ENCODE peak calls at places on chromosomes 13 and 19, in four cellular contexts. O is WTC11, G is K562, L is HepG2. S is an unnamed sample.

GRCh38 chr19:49758292-49758691 is 4.8 kb downstream of the TSKS start:
- DNase-seq in O (no peak), G (no peak), L (no peak), S (peak)

GRCh38 chr19:15551183-15552004 is 43.1 kb downstream of the CYP4F22 start:
- DNase-seq in O (peak), G (peak), L (peak), S (peak)

GRCh38 chr19:30824809-30825208 is 452.6 kb downstream of the ZNF536 start:
- DNase-seq in O (no peak), G (no peak), L (no peak), S (no peak)

GRCh38 chr13:30792257-30793000 is 57.1 kb downstream of the ALOX5AP start:
- DNase-seq in O (no peak), G (no peak), L (peak), S (peak)

GRCh38 chr19:55116232-55117062 is 990 bp downstream of the PPP1R12C start:
- DNase-seq in O (no peak), G (peak), L (peak), S (peak)

GRCh38 chr13:36418022-36418805 is 14.1 kb upstream of the CCNA1 start:
- DNase-seq in O (no peak), G (no peak), L (no peak), S (no peak)

GRCh38 chr13:105543742-105544141 is 991.7 kb downstream of the EFNB2 start:
- DNase-seq in O (no peak), G (no peak), L (no peak), S (no peak)

GRCh38 chr13:39481493-39481892 is 121.5 kb downstream of the LHFPL6 start:
- DNase-seq in O (no peak), G (no peak), L (no peak), S (no peak)

GRCh38 chr13:50291611-50292010 is 276.4 kb downstream of the KCNRG start:
- DNase-seq in O (no peak), G (no peak), L (no peak), S (no peak)

GRCh38 chr13:50141660-50142010 is 126.4 kb downstream of the KCNRG start:
- DNase-seq in O (no peak), G (no peak), L (no peak), S (no peak)

GRCh38 chr13:80239571-80240255 is 101.2 kb downstream of the SPRY2 start:
- DNase-seq in O (no peak), G (no peak), L (no peak), S (no peak)

GRCh38 chr19:41376998-41377365 is 649 bp downstream of the TMEM91 start:
- DNase-seq in O (no peak), G (no peak), L (no peak), S (no peak)

GRCh38 chr19:13151605-13152355 is 1.6 kb downstream of the IER2 start:
- DNase-seq in O (peak), G (peak), L (peak), S (peak)

GRCh38 chr19:9838324-9838723 is 3.2 kb downstream of the PIN1 start:
- DNase-seq in O (no peak), G (no peak), L (no peak), S (no peak)

GRCh38 chr19:42297034-42297433 is 4.9 kb upstream of the PRR19 start:
- DNase-seq in O (no peak), G (no peak), L (no peak), S (no peak)

GRCh38 chr19:12574036-12574435 is 22.8 kb upstream of the ZNF564 start:
- DNase-seq in O (no peak), G (no peak), L (no peak), S (no peak)

DNA sequence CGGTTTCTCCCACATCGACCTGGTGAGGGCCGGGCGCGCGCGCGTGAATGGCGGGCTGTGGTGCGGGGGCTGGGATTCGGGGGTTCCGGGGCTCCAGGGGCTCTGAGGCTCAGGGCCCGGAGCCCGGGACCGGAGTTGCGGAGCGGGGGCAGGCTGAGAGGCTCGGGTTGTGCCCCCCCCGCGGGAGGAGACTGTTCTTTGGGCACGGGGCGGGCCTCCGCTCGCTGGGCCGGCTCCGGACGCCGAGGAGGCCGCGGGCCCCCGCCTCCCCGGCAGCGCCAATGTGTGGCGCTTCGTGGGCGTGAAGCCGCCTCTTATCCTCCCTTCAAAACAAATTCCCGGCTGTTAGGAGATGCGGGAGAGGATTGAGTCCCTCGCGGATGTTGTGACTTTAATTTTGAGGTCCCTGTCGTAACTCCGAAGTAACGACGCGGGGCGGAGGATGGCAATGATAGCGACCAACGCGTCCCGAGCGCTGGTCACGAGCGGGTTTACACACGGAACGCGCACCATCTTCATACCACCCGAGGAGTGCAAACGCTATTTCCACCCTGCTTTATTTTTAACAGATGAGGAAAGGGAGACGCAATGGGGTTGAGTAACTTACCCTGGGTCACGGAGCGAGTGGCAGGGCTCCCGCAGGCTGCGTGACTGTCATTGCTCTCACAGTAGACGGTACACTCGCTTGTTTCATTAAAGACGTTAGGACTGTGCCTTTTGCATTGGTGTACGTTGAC is 536 bp downstream of the UBA2 start:
- DNase-seq in O (no peak), G (peak), L (peak), S (peak)
- TF ChIP-seq NR3C1 in O (no peak), G (peak), L (no peak), S (no peak)

DNA sequence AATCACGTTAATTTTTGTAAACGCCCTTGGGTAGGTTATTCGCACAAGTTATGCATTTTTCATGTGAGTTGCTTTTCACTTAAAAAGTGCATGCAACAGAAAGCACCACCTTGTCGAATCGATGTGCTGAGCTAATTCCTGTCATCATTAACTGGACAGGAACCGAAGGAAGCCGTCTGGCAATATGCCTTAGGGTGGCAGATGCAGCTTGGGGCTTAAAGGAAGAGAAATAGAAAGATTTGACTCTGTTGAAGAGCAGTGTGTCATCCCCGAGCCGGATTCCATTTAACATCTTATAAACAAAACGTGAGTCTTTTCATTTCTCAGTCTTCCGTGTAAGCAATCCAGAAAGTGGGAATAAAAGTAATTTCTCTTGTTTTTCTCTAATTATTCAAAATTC is 70.0 kb downstream of the ATP11A start:
- DNase-seq in O (no peak), G (no peak), L (no peak), S (no peak)
- TF ChIP-seq NR3C1 in O (no peak), G (no peak), L (no peak), S (no peak)

GRCh38 chr19:5778402-5778801 is 6.1 kb downstream of the PRR22 start:
- DNase-seq in O (no peak), G (no peak), L (no peak), S (no peak)
- TF ChIP-seq NR3C1 in O (no peak), G (no peak), L (no peak), S (no peak)

DNA sequence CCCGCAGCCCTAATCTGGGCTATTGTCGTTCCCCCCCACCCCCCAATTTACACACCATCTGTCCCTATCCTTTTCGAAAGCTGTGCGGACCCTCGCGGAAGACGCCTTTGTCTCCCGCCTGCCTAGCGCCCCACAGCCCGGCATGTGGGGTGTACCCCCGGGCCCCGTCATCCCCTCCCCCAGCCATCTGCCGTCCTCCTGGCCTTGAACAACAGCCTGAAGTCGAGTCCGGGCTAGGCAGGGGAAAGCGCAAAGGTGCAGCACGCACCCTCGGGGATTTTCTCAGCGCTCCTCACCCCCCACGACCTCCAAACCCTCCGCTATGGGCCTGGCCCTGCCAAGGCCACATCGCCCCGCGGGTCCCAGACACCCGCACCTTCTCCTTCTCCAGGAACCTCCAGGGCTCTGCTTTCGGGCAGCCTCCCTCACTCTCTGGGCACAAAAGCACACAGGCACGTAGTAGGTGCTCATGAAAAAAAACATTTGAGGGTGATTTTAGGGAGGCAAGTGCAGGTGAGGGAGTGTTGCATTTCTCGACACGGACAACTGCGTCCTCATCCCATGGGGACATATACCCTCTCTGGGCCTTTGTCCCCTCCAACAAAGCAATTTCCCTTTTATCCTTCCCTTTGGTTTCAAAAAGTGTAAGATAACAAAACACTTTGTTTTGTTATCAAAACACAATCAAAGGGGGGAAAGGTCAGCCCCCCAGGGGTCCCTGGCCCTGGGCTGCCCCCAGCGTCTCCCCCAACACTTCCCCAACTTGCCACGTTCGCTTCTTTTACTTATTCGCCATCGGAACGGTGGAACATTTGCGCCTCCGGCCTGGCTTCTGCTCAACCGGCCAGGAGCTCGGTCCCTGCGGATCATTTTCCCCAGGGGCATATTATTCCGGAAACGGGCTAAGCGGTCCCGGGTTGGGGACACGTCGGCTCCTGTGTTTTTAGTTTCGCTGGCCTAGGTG is 16.4 kb downstream of the CCDC124 start:
- DNase-seq in O (peak), G (no peak), L (no peak), S (no peak)
- TF ChIP-seq NR3C1 in O (no peak), G (no peak), L (no peak), S (no peak)

GRCh38 chr19:29634002-29634401 is 27.9 kb downstream of the POP4 start:
- DNase-seq in O (no peak), G (no peak), L (no peak), S (no peak)

GRCh38 chr19:29631450-29631849 is 25.4 kb downstream of the POP4 start:
- DNase-seq in O (no peak), G (no peak), L (no peak), S (no peak)

GRCh38 chr19:29628661-29629385 is 22.7 kb downstream of the POP4 start:
- DNase-seq in O (no peak), G (no peak), L (no peak), S (no peak)

GRCh38 chr19:29629836-29630534 is 23.9 kb downstream of the POP4 start:
- DNase-seq in O (no peak), G (no peak), L (no peak), S (no peak)

GRCh38 chr19:29630661-29631060 is 24.6 kb downstream of the POP4 start:
- DNase-seq in O (no peak), G (no peak), L (no peak), S (no peak)
- TF ChIP-seq NR3C1 in O (no peak), G (no peak), L (no peak), S (no peak)

GRCh38 chr13:41130356-41130755 is 2.2 kb downstream of the KBTBD6 start:
- DNase-seq in O (no peak), G (no peak), L (no peak), S (no peak)

GRCh38 chr13:41132512-41133152 is at the start of gene KBTBD6:
- DNase-seq in O (peak), G (peak), L (peak), S (peak)

GRCh38 chr13:41122838-41123237 is 9.8 kb downstream of the KBTBD6 start:
- DNase-seq in O (no peak), G (no peak), L (no peak), S (no peak)

DNA sequence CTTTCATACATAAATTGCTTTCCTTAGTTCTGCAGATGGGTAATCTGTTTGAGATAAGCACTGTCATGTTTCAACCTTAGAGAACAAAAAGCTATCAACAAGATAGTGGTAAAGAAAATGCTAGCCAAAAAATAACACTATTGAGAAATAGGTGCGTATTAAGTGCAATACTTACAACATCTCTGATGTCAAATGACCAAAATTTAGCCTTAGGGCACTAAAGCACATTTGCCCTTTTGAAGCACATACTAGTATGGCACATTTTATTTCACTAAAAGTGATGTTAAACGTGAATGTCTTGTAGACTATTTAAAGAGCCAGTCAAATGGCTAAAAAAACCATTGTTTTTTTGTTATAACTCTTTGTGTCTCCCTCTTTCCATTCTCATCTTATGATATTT is 4.9 kb downstream of the KBTBD6 start:
- DNase-seq in O (no peak), G (no peak), L (no peak), S (no peak)
- TF ChIP-seq NR3C1 in O (no peak), G (no peak), L (no peak), S (no peak)